ENCODE peak calls at places on chromosomes 11 and 22, in four cellular contexts. M is hypothalamus, O is fibroblast of lung, L is tibial artery. Y is an unnamed sample.

GRCh38 chr22:26502688-26503561 is 9.3 kb downstream of the TFIP11 start:
- DNase-seq in M (no peak), O (peak), L (no peak), Y (no peak)

GRCh38 chr11:46238078-46238966 is 39.1 kb upstream of the CREB3L1 start:
- DNase-seq in M (no peak), O (peak), L (peak), Y (peak)

GRCh38 chr11:107457205-107457557 is 444 bp downstream of the CWF19L2 start:
- DNase-seq in M (no peak), O (no peak), L (no peak), Y (no peak)

GRCh38 chr22:19758896-19759458 is 1.6 kb upstream of the TBX1 start:
- DNase-seq in M (no peak), O (no peak), L (no peak), Y (no peak)

GRCh38 chr11:81993755-81994154 is 739.9 kb downstream of the FAM181B start:
- DNase-seq in M (no peak), O (peak), L (no peak), Y (no peak)

GRCh38 chr11:79437274-79437980 is 3.4 kb downstream of the TENM4 start:
- DNase-seq in M (peak), O (peak), L (peak), Y (no peak)

GRCh38 chr11:86664930-86665329 is 7.5 kb downstream of the ME3 start:
- DNase-seq in M (no peak), O (no peak), L (no peak), Y (no peak)

GRCh38 chr11:73757598-73757997 is 3.3 kb downstream of the RAB6A start:
- DNase-seq in M (no peak), O (peak), L (no peak), Y (no peak)

GRCh38 chr11:120210651-120211521 is at the start of gene OAF:
- DNase-seq in M (peak), O (peak), L (no peak), Y (peak)